ENCODE peak calls at places on chromosomes 3 and 15, in ten cellular contexts. T, N, I, K, X, Y, Z, E, F and P are unnamed samples.

GRCh38 chr15:36803773-36804172 is 224.3 kb downstream of the CDIN1 start:
- DNase-seq in T (no peak), N (no peak), I (no peak), K (no peak), X (no peak), Y (no peak), Z (no peak), E (no peak), F (no peak), P (no peak)

GRCh38 chr3:4850928-4851265 is 128.3 kb upstream of the BHLHE40 start:
- DNase-seq in T (no peak), N (no peak), I (no peak), K (no peak), X (no peak), Y (no peak), Z (no peak), E (no peak), F (no peak), P (no peak)

GRCh38 chr3:57015350-57015729 is 45.1 kb upstream of the SPATA12 start:
- DNase-seq in T (no peak), N (no peak), I (no peak), K (no peak), X (no peak), Y (no peak), Z (no peak), E (no peak), F (no peak), P (no peak)

GRCh38 chr3:85662462-85662861 is 703.7 kb downstream of the CADM2 start:
- DNase-seq in T (no peak), N (no peak), I (no peak), K (no peak), X (no peak), Y (no peak), Z (no peak), E (no peak), F (no peak), P (no peak)

GRCh38 chr3:112341386-112341785 is 8.4 kb downstream of the CD200 start:
- DNase-seq in T (no peak), N (no peak), I (no peak), K (no peak), X (no peak), Y (no peak), Z (no peak), E (no peak), F (no peak), P (no peak)

GRCh38 chr15:65258863-65259262 is 27.8 kb downstream of the PARP16 start:
- DNase-seq in T (no peak), N (no peak), I (peak; percentile 81), K (no peak), X (no peak), Y (peak; percentile 51), Z (no peak), E (peak; percentile 84), F (no peak), P (no peak)

GRCh38 chr15:71757741-71758530 is 52.4 kb upstream of the NR2E3 start:
- DNase-seq in T (no peak), N (no peak), I (no peak), K (no peak), X (no peak), Y (no peak), Z (no peak), E (no peak), F (no peak), P (no peak)

GRCh38 chr15:57054351-57054750 is 135.9 kb downstream of the TCF12 start:
- DNase-seq in T (no peak), N (no peak), I (no peak), K (no peak), X (no peak), Y (no peak), Z (no peak), E (no peak), F (no peak), P (no peak)

GRCh38 chr3:74351213-74351612 is 263.2 kb downstream of the CNTN3 start:
- DNase-seq in T (no peak), N (no peak), I (no peak), K (no peak), X (no peak), Y (no peak), Z (no peak), E (no peak), F (no peak), P (no peak)

GRCh38 chr3:158104346-158105020 is 1.7 kb downstream of the SHOX2 start:
- DNase-seq in T (no peak), N (no peak), I (no peak), K (no peak), X (no peak), Y (no peak), Z (no peak), E (no peak), F (no peak), P (no peak)

GRCh38 chr3:124702950-124703349 is 27.3 kb upstream of the UMPS start:
- DNase-seq in T (no peak), N (no peak), I (no peak), K (no peak), X (no peak), Y (no peak), Z (no peak), E (no peak), F (no peak), P (no peak)

GRCh38 chr15:71448688-71449114 is 333.4 kb downstream of the THSD4 start:
- DNase-seq in T (no peak), N (no peak), I (no peak), K (peak; percentile 65), X (no peak), Y (peak; percentile 55), Z (peak; percentile 74), E (peak; percentile 61), F (peak; percentile 63), P (peak; percentile 37)

GRCh38 chr3:54358327-54358726 is 236.0 kb downstream of the CACNA2D3 start:
- DNase-seq in T (no peak), N (peak; percentile 46), I (peak; percentile 66), K (no peak), X (peak; percentile 22), Y (no peak), Z (no peak), E (peak; percentile 18), F (no peak), P (no peak)

GRCh38 chr15:91866971-91867372 is 13.5 kb downstream of the SLCO3A1 start:
- DNase-seq in T (no peak), N (peak; percentile 62), I (no peak), K (no peak), X (peak; percentile 72), Y (no peak), Z (peak; percentile 28), E (peak; percentile 36), F (no peak), P (no peak)

GRCh38 chr3:64936570-64936969 is 248.8 kb upstream of the ADAMTS9 start:
- DNase-seq in T (no peak), N (no peak), I (no peak), K (no peak), X (no peak), Y (peak; percentile 34), Z (no peak), E (peak; percentile 36), F (no peak), P (no peak)

GRCh38 chr3:80213076-80213475 is 445.3 kb upstream of the ROBO1 start:
- DNase-seq in T (no peak), N (no peak), I (no peak), K (no peak), X (no peak), Y (no peak), Z (peak; percentile 4), E (no peak), F (no peak), P (no peak)

GRCh38 chr3:14467723-14468620 is 65.6 kb downstream of the SLC6A6 start:
- DNase-seq in T (no peak), N (no peak), I (no peak), K (no peak), X (no peak), Y (no peak), Z (peak; percentile 59), E (peak; percentile 62), F (peak; percentile 52), P (no peak)

GRCh38 chr15:95196176-95196915 is 965.0 kb downstream of the MCTP2 start:
- DNase-seq in T (no peak), N (no peak), I (no peak), K (no peak), X (no peak), Y (no peak), Z (no peak), E (no peak), F (no peak), P (no peak)

GRCh38 chr15:99125061-99125990 is 20.4 kb downstream of the SYNM start:
- DNase-seq in T (no peak), N (peak; percentile 71), I (peak; percentile 81), K (no peak), X (no peak), Y (no peak), Z (no peak), E (no peak), F (no peak), P (no peak)
- TF ChIP-seq CTCF in T (no peak), N (no peak), I (no peak), K (no peak), X (no peak), Y (no peak), Z (no peak), E (no peak), F (no peak), P (no peak)

GRCh38 chr3:66639794-66640356 is 139.1 kb upstream of the LRIG1 start:
- DNase-seq in T (no peak), N (no peak), I (no peak), K (no peak), X (no peak), Y (peak; percentile 49), Z (no peak), E (no peak), F (no peak), P (no peak)
- TF ChIP-seq CTCF in T (no peak), N (no peak), I (no peak), K (no peak), X (no peak), Y (no peak), Z (no peak), E (no peak), F (no peak), P (no peak)

GRCh38 chr3:119380697-119381096 is 82.7 kb downstream of the TMEM39A start:
- DNase-seq in T (no peak), N (no peak), I (no peak), K (no peak), X (no peak), Y (no peak), Z (no peak), E (no peak), F (no peak), P (no peak)
- TF ChIP-seq CTCF in T (no peak), N (no peak), I (no peak), K (no peak), X (peak; percentile 41), Y (no peak), Z (no peak), E (no peak), F (no peak), P (no peak)

DNA sequence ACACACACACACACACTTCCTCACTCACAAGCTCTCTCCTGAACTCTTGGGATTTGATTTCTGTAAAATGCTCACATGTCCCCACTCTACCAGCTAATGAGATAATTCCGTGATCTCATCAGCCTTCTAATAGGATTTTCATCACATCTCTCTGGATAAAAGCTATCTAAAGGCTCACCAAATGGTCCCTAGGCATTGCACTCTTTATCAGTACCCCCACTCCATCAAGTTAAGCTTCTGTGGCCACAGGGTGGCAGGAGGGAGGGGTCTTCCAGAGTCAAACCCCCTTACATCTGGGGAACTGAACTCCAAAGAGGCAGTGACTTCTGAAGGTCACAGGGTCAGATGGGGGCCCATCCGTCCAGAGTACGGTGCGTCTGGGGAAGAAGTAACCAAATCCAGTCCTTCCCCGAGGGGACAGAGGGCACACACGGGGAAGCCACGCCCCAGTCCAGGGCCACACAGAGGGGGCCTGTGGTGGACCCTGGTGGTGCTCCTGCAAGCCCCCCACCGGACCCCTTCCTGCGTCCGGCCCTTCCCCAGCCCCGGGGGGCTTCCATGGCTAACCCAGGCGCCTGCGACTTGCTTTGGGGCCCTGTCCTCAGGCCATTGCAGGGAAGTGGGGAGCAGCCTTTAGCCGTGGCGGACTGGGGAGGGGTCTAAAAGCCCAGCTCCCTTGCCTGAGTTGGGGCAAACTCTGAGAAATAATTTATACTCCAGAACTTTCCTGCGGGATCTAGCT is 25.5 kb downstream of the CPN2 start:
- DNase-seq in T (no peak), N (no peak), I (no peak), K (no peak), X (no peak), Y (no peak), Z (no peak), E (no peak), F (peak; percentile 29), P (no peak)
- TF ChIP-seq CTCF in T (no peak), N (no peak), I (no peak), K (no peak), X (no peak), Y (no peak), Z (no peak), E (no peak), F (no peak), P (no peak)